ENCODE peak calls at places on chromosomes 13 and 19, in six cellular contexts. One of them, this sample, is unnamed.

GRCh38 chr13:77389617-77389984 is 62.7 kb upstream of the MYCBP2 start:
- DNase-seq in fibroblast of lung: no peak
- DNase-seq in pancreas: no peak
- DNase-seq in IMR-90: no peak
- DNase-seq in mammary epithelial cell: no peak
- DNase-seq in CD4-positive, alpha-beta T cell: no peak
- DNase-seq in this sample: no peak

GRCh38 chr13:98476538-98476966 is 100.4 kb downstream of the STK24 start:
- DNase-seq in fibroblast of lung: peak
- DNase-seq in IMR-90: peak
- DNase-seq in mammary epithelial cell: peak
- DNase-seq in pancreas: no peak
- DNase-seq in CD4-positive, alpha-beta T cell: peak
- DNase-seq in this sample: peak

GRCh38 chr13:50387124-50387581 is 371.9 kb downstream of the KCNRG start:
- DNase-seq in mammary epithelial cell: no peak
- DNase-seq in IMR-90: peak
- DNase-seq in fibroblast of lung: peak
- DNase-seq in pancreas: peak
- DNase-seq in CD4-positive, alpha-beta T cell: peak
- DNase-seq in this sample: no peak

GRCh38 chr19:50695251-50696064 is 24.1 kb downstream of the SHANK1 start:
- DNase-seq in fibroblast of lung: no peak
- DNase-seq in IMR-90: no peak
- DNase-seq in mammary epithelial cell: no peak
- DNase-seq in pancreas: peak
- DNase-seq in CD4-positive, alpha-beta T cell: no peak
- DNase-seq in this sample: no peak

GRCh38 chr19:12126707-12127106 is 13.4 kb downstream of the ZNF20 start:
- DNase-seq in fibroblast of lung: no peak
- DNase-seq in mammary epithelial cell: no peak
- DNase-seq in pancreas: no peak
- DNase-seq in CD4-positive, alpha-beta T cell: no peak
- DNase-seq in IMR-90: peak
- DNase-seq in this sample: peak

GRCh38 chr13:100269837-100270236 is 180.9 kb downstream of the PCCA start:
- DNase-seq in CD4-positive, alpha-beta T cell: no peak
- DNase-seq in IMR-90: peak
- DNase-seq in pancreas: peak
- DNase-seq in mammary epithelial cell: peak
- DNase-seq in fibroblast of lung: peak
- DNase-seq in this sample: peak

GRCh38 chr13:102814793-102815192 is 15.9 kb downstream of the BIVM start:
- DNase-seq in CD4-positive, alpha-beta T cell: no peak
- DNase-seq in mammary epithelial cell: no peak
- DNase-seq in pancreas: no peak
- DNase-seq in fibroblast of lung: no peak
- DNase-seq in IMR-90: no peak
- DNase-seq in this sample: no peak

GRCh38 chr13:33303885-33304284 is 18.3 kb upstream of the STARD13 start:
- DNase-seq in mammary epithelial cell: no peak
- DNase-seq in CD4-positive, alpha-beta T cell: no peak
- DNase-seq in IMR-90: peak
- DNase-seq in pancreas: no peak
- DNase-seq in fibroblast of lung: no peak
- DNase-seq in this sample: peak

GRCh38 chr19:2290441-2291184 is 8.6 kb upstream of the PEAK3 start:
- DNase-seq in pancreas: no peak
- DNase-seq in mammary epithelial cell: peak
- DNase-seq in IMR-90: no peak
- DNase-seq in CD4-positive, alpha-beta T cell: no peak
- DNase-seq in fibroblast of lung: no peak
- DNase-seq in this sample: no peak

GRCh38 chr13:37878496-37878895 is 8.9 kb upstream of the TRPC4 start:
- DNase-seq in fibroblast of lung: peak
- DNase-seq in CD4-positive, alpha-beta T cell: no peak
- DNase-seq in mammary epithelial cell: no peak
- DNase-seq in pancreas: no peak
- DNase-seq in IMR-90: peak
- DNase-seq in this sample: no peak

GRCh38 chr13:76861859-76862258 is 24.3 kb downstream of the KCTD12 start:
- DNase-seq in pancreas: no peak
- DNase-seq in CD4-positive, alpha-beta T cell: no peak
- DNase-seq in IMR-90: no peak
- DNase-seq in mammary epithelial cell: no peak
- DNase-seq in fibroblast of lung: no peak
- DNase-seq in this sample: no peak

GRCh38 chr13:54449922-54450321 is 1421.3 kb downstream of the OLFM4 start:
- DNase-seq in mammary epithelial cell: no peak
- DNase-seq in IMR-90: no peak
- DNase-seq in pancreas: no peak
- DNase-seq in CD4-positive, alpha-beta T cell: no peak
- DNase-seq in fibroblast of lung: no peak
- DNase-seq in this sample: no peak

GRCh38 chr19:56076413-56076998 is 44.6 kb downstream of the ZNF787 start:
- DNase-seq in mammary epithelial cell: peak
- DNase-seq in IMR-90: peak
- DNase-seq in CD4-positive, alpha-beta T cell: peak
- DNase-seq in fibroblast of lung: peak
- DNase-seq in pancreas: peak
- DNase-seq in this sample: peak

GRCh38 chr13:40221460-40222201 is 444.8 kb downstream of the FOXO1 start:
- DNase-seq in fibroblast of lung: peak
- DNase-seq in CD4-positive, alpha-beta T cell: peak
- DNase-seq in pancreas: no peak
- DNase-seq in mammary epithelial cell: peak
- DNase-seq in IMR-90: no peak
- DNase-seq in this sample: peak

GRCh38 chr19:19485161-19485997 is 30.0 kb downstream of the TSSK6 start:
- DNase-seq in pancreas: no peak
- DNase-seq in IMR-90: peak
- DNase-seq in fibroblast of lung: peak
- DNase-seq in mammary epithelial cell: no peak
- DNase-seq in CD4-positive, alpha-beta T cell: no peak
- DNase-seq in this sample: peak

GRCh38 chr13:36920612-36921185 is 661 bp upstream of the SMAD9 start:
- DNase-seq in pancreas: no peak
- DNase-seq in fibroblast of lung: no peak
- DNase-seq in IMR-90: no peak
- DNase-seq in mammary epithelial cell: no peak
- DNase-seq in CD4-positive, alpha-beta T cell: no peak
- DNase-seq in this sample: no peak

GRCh38 chr19:43774103-43774939 is 6.5 kb downstream of the KCNN4 start:
- DNase-seq in mammary epithelial cell: no peak
- DNase-seq in CD4-positive, alpha-beta T cell: no peak
- DNase-seq in fibroblast of lung: peak
- DNase-seq in IMR-90: peak
- DNase-seq in pancreas: peak
- DNase-seq in this sample: peak

GRCh38 chr19:17418710-17419109 is 1.1 kb upstream of the MVB12A start:
- DNase-seq in IMR-90: no peak
- DNase-seq in mammary epithelial cell: no peak
- DNase-seq in pancreas: no peak
- DNase-seq in fibroblast of lung: no peak
- DNase-seq in CD4-positive, alpha-beta T cell: no peak
- DNase-seq in this sample: no peak

GRCh38 chr13:39682310-39682709 is 26.8 kb downstream of the COG6 start:
- DNase-seq in CD4-positive, alpha-beta T cell: no peak
- DNase-seq in pancreas: no peak
- DNase-seq in mammary epithelial cell: no peak
- DNase-seq in IMR-90: no peak
- DNase-seq in fibroblast of lung: no peak
- DNase-seq in this sample: no peak

GRCh38 chr19:20154636-20155035 is 12.4 kb upstream of the ZNF486 start:
- DNase-seq in mammary epithelial cell: peak
- DNase-seq in fibroblast of lung: no peak
- DNase-seq in IMR-90: no peak
- DNase-seq in pancreas: no peak
- DNase-seq in CD4-positive, alpha-beta T cell: no peak
- DNase-seq in this sample: no peak

GRCh38 chr19:48777720-48778119 is 22.4 kb downstream of the FGF21 start:
- DNase-seq in CD4-positive, alpha-beta T cell: no peak
- DNase-seq in fibroblast of lung: no peak
- DNase-seq in mammary epithelial cell: no peak
- DNase-seq in pancreas: no peak
- DNase-seq in IMR-90: no peak
- DNase-seq in this sample: no peak

GRCh38 chr13:35978607-35979316 is 152.4 kb downstream of the DCLK1 start:
- DNase-seq in fibroblast of lung: peak
- DNase-seq in IMR-90: peak
- DNase-seq in CD4-positive, alpha-beta T cell: no peak
- DNase-seq in mammary epithelial cell: peak
- DNase-seq in pancreas: no peak
- DNase-seq in this sample: peak

DNA sequence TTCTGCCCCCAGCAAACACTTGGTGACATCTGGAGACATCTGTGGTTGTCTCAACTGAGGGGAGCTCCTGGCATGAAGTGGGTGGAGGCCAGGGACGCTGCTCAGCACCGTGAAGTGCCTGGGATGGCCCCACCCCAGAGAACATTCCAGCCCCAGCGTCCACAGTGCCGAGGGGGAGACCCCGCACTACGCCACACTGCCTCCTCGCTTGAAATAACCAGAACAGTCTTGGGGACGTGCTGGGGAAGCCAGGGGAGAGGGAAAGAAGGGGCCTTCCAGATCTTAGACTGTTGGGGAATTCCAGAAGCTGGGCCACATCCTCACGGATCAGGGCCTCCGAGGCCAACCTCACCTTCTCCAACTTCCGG is 4.2 kb downstream of the DPP9 start:
- DNase-seq in pancreas: no peak
- DNase-seq in fibroblast of lung: no peak
- DNase-seq in CD4-positive, alpha-beta T cell: no peak
- DNase-seq in IMR-90: no peak
- DNase-seq in mammary epithelial cell: no peak
- DNase-seq in this sample: no peak
- TF ChIP-seq CTCF in pancreas: no peak
- TF ChIP-seq CTCF in fibroblast of lung: no peak
- TF ChIP-seq CTCF in CD4-positive, alpha-beta T cell: no peak
- TF ChIP-seq CTCF in IMR-90: no peak
- TF ChIP-seq CTCF in mammary epithelial cell: no peak
- TF ChIP-seq CTCF in this sample: no peak

DNA sequence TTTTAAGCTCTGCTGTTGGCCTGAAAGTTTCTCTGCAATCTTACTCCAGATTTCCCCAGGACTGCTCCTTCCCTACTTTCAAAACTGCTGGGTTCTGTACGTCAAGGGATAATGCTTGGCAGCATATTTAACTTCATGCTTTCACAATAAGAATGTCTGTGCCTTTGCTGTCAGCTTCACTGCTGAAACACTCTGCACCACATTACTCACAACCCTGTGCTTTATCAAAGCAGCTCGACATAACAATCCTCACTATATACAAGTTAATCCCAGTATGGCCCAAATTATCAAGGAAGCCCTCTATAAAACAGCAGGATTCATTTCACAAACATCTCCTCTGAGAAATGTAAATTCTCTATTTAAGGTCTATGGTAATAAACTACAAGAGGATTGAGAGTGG is 17.5 kb downstream of the LATS2 start:
- DNase-seq in IMR-90: peak
- DNase-seq in pancreas: no peak
- DNase-seq in CD4-positive, alpha-beta T cell: no peak
- DNase-seq in mammary epithelial cell: no peak
- DNase-seq in fibroblast of lung: peak
- DNase-seq in this sample: peak
- H3K27ac ChIP-seq in IMR-90: peak
- H3K27ac ChIP-seq in pancreas: no peak
- H3K27ac ChIP-seq in CD4-positive, alpha-beta T cell: no peak
- H3K27ac ChIP-seq in mammary epithelial cell: no peak
- H3K27ac ChIP-seq in fibroblast of lung: peak
- H3K27ac ChIP-seq in this sample: no peak

DNA sequence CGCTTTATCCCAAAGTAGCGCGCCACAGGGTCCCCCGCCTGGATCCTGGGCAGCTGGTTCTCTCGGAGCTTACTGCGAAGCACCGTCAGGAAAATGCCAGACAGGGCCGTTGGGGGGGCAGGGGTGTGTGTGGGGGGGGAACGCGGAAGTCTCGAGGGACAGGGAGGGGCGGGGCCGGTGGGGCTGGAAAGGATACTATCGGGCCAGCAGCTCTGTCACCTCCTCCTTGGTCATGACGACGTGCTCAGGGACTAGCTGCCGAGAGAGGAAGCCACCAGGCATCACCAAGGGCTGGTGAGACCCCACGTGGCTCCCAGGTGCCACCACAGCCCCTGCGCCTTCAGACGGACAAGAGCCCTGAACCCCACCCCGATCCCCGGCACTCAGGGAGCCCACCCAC is 5.3 kb downstream of the POLR2E start:
- DNase-seq in IMR-90: no peak
- DNase-seq in mammary epithelial cell: no peak
- DNase-seq in CD4-positive, alpha-beta T cell: no peak
- DNase-seq in pancreas: no peak
- DNase-seq in fibroblast of lung: no peak
- DNase-seq in this sample: no peak
- TF ChIP-seq CTCF in IMR-90: no peak
- TF ChIP-seq CTCF in mammary epithelial cell: no peak
- TF ChIP-seq CTCF in CD4-positive, alpha-beta T cell: no peak
- TF ChIP-seq CTCF in pancreas: no peak
- TF ChIP-seq CTCF in fibroblast of lung: no peak
- TF ChIP-seq CTCF in this sample: no peak

DNA sequence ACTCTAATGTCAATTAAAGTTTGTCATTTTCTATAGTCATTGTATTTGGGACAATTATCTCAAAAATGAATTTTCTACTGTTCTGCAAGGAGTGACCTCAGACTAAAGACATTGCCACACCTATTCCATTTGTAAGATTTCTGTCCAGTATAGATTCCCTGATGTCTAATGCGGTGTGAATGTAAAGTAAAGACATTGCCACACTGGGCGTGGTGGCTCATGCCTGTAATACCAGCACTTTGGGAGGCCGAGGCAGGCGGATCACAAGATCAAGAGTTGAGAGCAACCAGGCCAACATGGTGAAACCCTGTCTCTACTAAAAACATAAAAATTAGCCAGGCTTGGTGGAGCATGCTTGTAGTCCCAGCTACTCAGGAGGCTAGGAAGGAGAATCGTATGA is 13.8 kb upstream of the ZNF83 start:
- DNase-seq in mammary epithelial cell: no peak
- DNase-seq in CD4-positive, alpha-beta T cell: no peak
- DNase-seq in pancreas: no peak
- DNase-seq in fibroblast of lung: no peak
- DNase-seq in IMR-90: no peak
- DNase-seq in this sample: no peak
- H3K27ac ChIP-seq in mammary epithelial cell: no peak
- H3K27ac ChIP-seq in CD4-positive, alpha-beta T cell: no peak
- H3K27ac ChIP-seq in pancreas: no peak
- H3K27ac ChIP-seq in fibroblast of lung: no peak
- H3K27ac ChIP-seq in IMR-90: no peak
- H3K27ac ChIP-seq in this sample: no peak

GRCh38 chr19:40523322-40524047 is 53.2 kb upstream of the SHKBP1 start:
- DNase-seq in mammary epithelial cell: peak
- DNase-seq in pancreas: peak
- DNase-seq in IMR-90: peak
- DNase-seq in fibroblast of lung: peak
- DNase-seq in CD4-positive, alpha-beta T cell: peak
- DNase-seq in this sample: peak
- TF ChIP-seq CTCF in mammary epithelial cell: peak
- TF ChIP-seq CTCF in pancreas: peak
- TF ChIP-seq CTCF in IMR-90: peak
- TF ChIP-seq CTCF in fibroblast of lung: peak
- TF ChIP-seq CTCF in CD4-positive, alpha-beta T cell: no peak
- TF ChIP-seq CTCF in this sample: peak

This sample was measured in brain microvascular endothelial cell.